ENCODE peak calls at places on chromosomes 5 and 9, in ten cellular contexts. Y is HFFc6, I is fibroblast of pulmonary artery, A is DND-41, Z is nephron progenitor cell, J is foreskin fibroblast, T is AG04449, U is fibroblast of villous mesenchyme, O is astrocyte of the spinal cord, M is GM10248. H is an unnamed sample.

GRCh38 chr9:112288029-112288428 is 45.4 kb downstream of the PTBP3 start:
- DNase-seq in Y (no peak), Z (no peak), J (peak), U (peak), T (peak), M (no peak), A (no peak), O (peak), I (peak), H (no peak)

GRCh38 chr5:73863911-73864310 is 237.9 kb downstream of the ARHGEF28 start:
- DNase-seq in Z (no peak), Y (no peak), O (no peak), A (no peak), J (no peak), I (no peak), U (no peak), M (no peak), T (no peak), H (no peak)

GRCh38 chr9:35000535-35001284 is 11.2 kb downstream of the DNAJB5 start:
- DNase-seq in M (no peak), T (no peak), O (no peak), Z (no peak), U (peak), A (no peak), I (peak), J (peak), Y (peak), H (no peak)

GRCh38 chr9:131735238-131736181 is 4.4 kb downstream of the RAPGEF1 start:
- DNase-seq in T (no peak), Y (no peak), O (no peak), Z (no peak), J (no peak), A (no peak), U (no peak), M (no peak), I (no peak), H (no peak)

GRCh38 chr5:42143361-42143760 is 218.3 kb downstream of the FBXO4 start:
- DNase-seq in T (no peak), Y (no peak), I (no peak), U (no peak), J (no peak), O (no peak), Z (no peak), A (no peak), M (no peak), H (no peak)

GRCh38 chr9:6562194-6562593 is 83.3 kb downstream of the GLDC start:
- DNase-seq in A (no peak), U (peak), T (no peak), Y (no peak), M (no peak), J (no peak), I (peak), Z (no peak), O (no peak), H (no peak)

GRCh38 chr5:56900858-56901578 is 8.4 kb upstream of the SETD9 start:
- DNase-seq in U (peak), I (peak), Z (peak), Y (peak), O (peak), J (peak), A (peak), T (no peak), M (peak), H (peak)

GRCh38 chr5:25567881-25568280 is 923.1 kb upstream of the CDH10 start:
- DNase-seq in Y (no peak), T (no peak), I (no peak), M (no peak), O (no peak), J (no peak), Z (no peak), A (no peak), U (no peak), H (no peak)

GRCh38 chr9:36092509-36093215 is 43.9 kb upstream of the GLIPR2 start:
- DNase-seq in T (no peak), I (no peak), O (no peak), Y (no peak), U (peak), A (peak), M (peak), J (no peak), Z (no peak), H (peak)

GRCh38 chr5:141681695-141682641 is at the start of gene ARAP3:
- DNase-seq in M (no peak), T (peak), I (peak), O (peak), Z (peak), U (peak), J (peak), A (no peak), Y (peak), H (peak)

GRCh38 chr5:126117044-126117443 is 306.2 kb upstream of the GRAMD2B start:
- DNase-seq in Z (no peak), M (no peak), O (no peak), U (no peak), Y (no peak), J (no peak), T (no peak), A (no peak), I (no peak), H (no peak)

GRCh38 chr5:62522811-62523210 is 55.8 kb upstream of the LRRC70 start:
- DNase-seq in O (no peak), A (no peak), Z (no peak), I (no peak), T (no peak), J (no peak), M (no peak), U (no peak), Y (no peak), H (no peak)

GRCh38 chr9:89412951-89413350 is 85.0 kb downstream of the SEMA4D start:
- DNase-seq in T (no peak), A (no peak), Z (no peak), Y (no peak), M (no peak), J (no peak), U (no peak), I (no peak), O (peak), H (no peak)

GRCh38 chr9:126891676-126892075 is 22.9 kb upstream of the RALGPS1 start:
- DNase-seq in Z (no peak), A (no peak), T (no peak), I (no peak), J (no peak), O (no peak), U (no peak), M (no peak), Y (no peak), H (no peak)

GRCh38 chr5:113806250-113806649 is 292.8 kb downstream of the YTHDC2 start:
- DNase-seq in A (no peak), O (peak), M (no peak), I (peak), U (peak), T (peak), J (peak), Z (no peak), Y (peak), H (no peak)

GRCh38 chr9:118303216-118303615 is 599.0 kb downstream of the TLR4 start:
- DNase-seq in M (no peak), Z (no peak), Y (no peak), T (no peak), O (no peak), J (no peak), A (no peak), I (no peak), U (no peak), H (no peak)

GRCh38 chr5:179906795-179907569 is 715 bp downstream of the TBC1D9B start:
- DNase-seq in O (peak), T (no peak), Z (no peak), U (peak), Y (no peak), J (peak), I (peak), A (peak), M (no peak), H (peak)

GRCh38 chr5:179909224-179909623 is 1.5 kb upstream of the TBC1D9B start:
- DNase-seq in J (no peak), A (no peak), I (no peak), O (no peak), Y (no peak), M (no peak), T (no peak), Z (no peak), U (no peak), H (no peak)

GRCh38 chr5:179907570-179908324 is at the start of gene TBC1D9B:
- DNase-seq in I (peak), T (no peak), Z (peak), J (peak), A (peak), O (peak), Y (peak), U (peak), M (peak), H (peak)

GRCh38 chr5:179906294-179906794 is 1.4 kb downstream of the TBC1D9B start:
- DNase-seq in J (no peak), Y (peak), A (peak), I (peak), M (no peak), Z (no peak), U (no peak), T (no peak), O (peak), H (peak)

DNA sequence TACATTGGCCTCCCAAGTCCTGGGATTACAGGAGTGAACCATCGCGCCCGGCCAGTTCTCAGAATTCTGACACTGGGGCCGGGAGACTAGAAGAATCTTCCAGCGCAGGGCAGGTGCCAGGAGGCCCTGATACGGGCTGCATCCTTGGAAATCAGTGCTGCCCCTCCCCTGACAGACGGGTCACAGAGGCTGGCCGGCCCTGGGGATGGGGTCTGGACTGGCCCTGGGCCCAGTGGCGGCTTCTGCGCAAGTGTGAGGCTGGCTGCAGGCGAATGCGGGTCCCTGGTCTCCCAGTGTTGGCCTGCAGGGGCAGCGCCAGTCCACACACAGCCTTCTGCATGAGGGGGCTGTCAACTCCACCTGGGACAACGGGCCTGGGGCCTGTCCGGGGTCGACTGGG is 831 bp upstream of the TBC1D9B start:
- DNase-seq in I (no peak), O (no peak), Y (no peak), T (no peak), A (no peak), J (no peak), Z (peak), M (no peak), U (no peak), H (peak)
- TF ChIP-seq CTCF in I (peak), O (peak), Y (peak), T (peak), A (peak), J (peak), Z (peak), M (peak), U (peak), H (no peak)

DNA sequence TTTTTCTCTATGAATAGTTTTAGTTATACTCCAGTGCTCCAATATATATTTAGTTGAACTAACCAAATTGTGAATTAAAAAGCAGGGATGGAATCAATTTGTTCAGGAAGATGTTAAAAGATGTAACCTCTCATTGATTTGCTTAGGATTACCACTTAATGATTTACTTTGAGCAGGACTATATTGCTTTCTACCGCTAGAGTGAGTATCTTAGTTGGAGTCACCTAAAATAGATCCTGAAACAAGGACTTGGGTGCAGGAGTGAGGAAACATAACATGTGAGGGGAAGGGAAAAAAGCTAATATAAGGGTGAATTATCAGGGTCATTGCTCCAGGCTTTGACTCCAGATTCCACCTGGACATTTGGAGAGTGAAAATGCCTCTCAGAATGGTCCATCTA is 2277.4 kb upstream of the C9orf72 start:
- DNase-seq in M (no peak), Z (no peak), J (no peak), T (no peak), U (no peak), A (no peak), O (no peak), Y (no peak), I (no peak), H (no peak)
- TF ChIP-seq CTCF in M (no peak), Z (no peak), J (no peak), T (no peak), U (peak), A (no peak), O (no peak), Y (peak), I (no peak), H (no peak)

DNA sequence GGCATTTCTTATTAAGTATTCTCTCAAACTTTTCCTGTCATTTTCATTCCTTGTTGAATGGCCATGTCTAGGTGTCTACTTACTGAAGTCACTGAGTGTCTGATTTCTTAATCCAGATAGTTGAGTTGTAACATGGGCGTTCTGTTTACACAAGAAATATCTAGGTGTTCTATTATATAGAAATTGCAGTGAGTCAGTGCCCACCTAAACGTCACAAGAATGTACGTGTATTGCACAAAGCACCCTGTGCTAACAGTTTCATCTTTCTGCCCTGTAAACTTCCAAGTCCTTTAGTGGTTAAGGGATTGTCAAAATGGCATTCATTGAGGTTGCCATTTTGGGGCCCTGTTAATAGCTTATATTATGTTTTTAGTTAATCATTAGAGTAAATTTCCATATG is 114.3 kb downstream of the GOLPH3 start:
- DNase-seq in U (no peak), Y (no peak), J (no peak), T (no peak), A (no peak), M (no peak), O (peak), I (no peak), Z (no peak), H (no peak)
- TF ChIP-seq CTCF in U (no peak), Y (no peak), J (no peak), T (no peak), A (no peak), M (no peak), O (no peak), I (no peak), Z (no peak), H (no peak)

DNA sequence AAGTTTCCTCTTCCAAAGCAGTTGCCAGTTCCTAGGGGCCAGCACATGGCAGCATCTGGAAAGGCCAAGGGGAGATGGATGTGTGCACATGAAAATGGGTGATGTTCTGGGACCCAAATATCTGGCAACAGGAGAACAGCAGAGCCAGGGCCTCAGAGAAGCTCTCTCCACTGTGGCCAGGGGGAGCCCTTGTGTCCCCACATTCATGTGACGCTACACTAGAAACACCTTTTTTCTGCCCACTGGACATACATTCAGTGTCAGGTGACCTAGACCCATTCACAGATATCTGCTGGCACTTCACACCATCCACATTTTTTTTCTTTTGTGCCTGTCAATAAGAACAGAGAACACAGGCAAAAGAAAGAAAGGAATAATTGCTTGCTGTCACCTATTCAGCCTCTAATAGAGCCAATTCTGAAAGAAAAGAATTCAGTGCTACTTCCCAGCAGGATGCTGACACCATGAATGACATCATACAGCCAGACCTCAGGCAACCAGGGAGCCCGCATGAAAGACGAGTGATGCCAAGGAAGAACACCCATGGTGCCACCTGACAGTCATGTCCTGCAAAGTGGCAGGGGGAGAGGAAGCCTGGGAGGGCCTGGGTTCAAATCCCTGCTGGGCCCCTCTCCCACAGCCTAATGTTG is 205.1 kb upstream of the TAS2R1 start:
- DNase-seq in O (no peak), J (peak), Y (no peak), M (no peak), I (no peak), T (no peak), A (no peak), U (no peak), Z (peak), H (no peak)
- TF ChIP-seq CTCF in O (peak), J (no peak), Y (peak), M (no peak), I (no peak), T (no peak), A (no peak), U (no peak), Z (no peak), H (no peak)

DNA sequence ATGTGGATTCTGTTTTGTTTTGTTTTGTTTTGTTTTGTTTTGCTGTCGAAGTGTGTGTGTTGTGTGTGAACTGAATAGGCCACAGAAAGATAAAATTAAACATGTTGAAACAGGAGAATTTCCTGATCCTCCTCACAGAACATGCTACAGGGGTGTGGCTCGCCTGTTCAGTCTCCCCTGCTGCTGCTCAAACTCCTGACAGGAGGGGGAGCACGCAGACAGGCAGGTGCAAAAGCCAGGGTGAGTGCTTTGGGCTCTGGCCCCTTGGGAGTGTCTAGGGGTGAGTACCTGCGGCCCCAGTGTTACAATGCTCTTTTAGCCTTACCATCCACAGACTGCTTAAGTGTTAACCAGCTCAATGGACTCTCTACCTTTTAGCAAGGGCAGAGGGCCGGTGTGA is 473.5 kb downstream of the MAT2B start:
- DNase-seq in Y (no peak), O (no peak), U (no peak), J (no peak), I (no peak), Z (no peak), M (no peak), T (no peak), A (no peak), H (no peak)
- TF ChIP-seq CTCF in Y (no peak), O (no peak), U (no peak), J (no peak), I (no peak), Z (no peak), M (peak), T (no peak), A (no peak), H (no peak)

GRCh38 chr5:29697786-29698414 is 1495.6 kb upstream of the CDH6 start:
- DNase-seq in Z (peak), J (no peak), I (no peak), M (no peak), Y (no peak), A (no peak), O (no peak), U (no peak), T (no peak), H (no peak)
- TF ChIP-seq CTCF in Z (peak), J (no peak), I (no peak), M (no peak), Y (no peak), A (peak), O (no peak), U (no peak), T (no peak), H (no peak)

H was measured in activated CD8-positive, alpha-beta T cell treated with anti-CD3 and anti-CD28 coated beads for 36 hours.